ENCODE peak calls at places on chromosomes 5 and 9, in eight cellular contexts. C, N, W, G, E, L, I and S are unnamed samples.

GRCh38 chr9:130665029-130665430 is 636 bp downstream of the PRDM12 start:
- DNase-seq in C (no peak), N (no peak), W (no peak), G (no peak), E (no peak), L (no peak), I (no peak), S (no peak)

GRCh38 chr9:107827304-107827703 is 337.7 kb upstream of the KLF4 start:
- DNase-seq in C (no peak), N (no peak), W (no peak), G (no peak), E (no peak), L (no peak), I (no peak), S (no peak)

GRCh38 chr9:130018260-130018659 is 24.7 kb downstream of the FNBP1 start:
- DNase-seq in C (no peak), N (no peak), W (no peak), G (no peak), E (no peak), L (no peak), I (no peak), S (no peak)

GRCh38 chr5:67310740-67311139 is 114.1 kb upstream of the CD180 start:
- DNase-seq in C (no peak), N (no peak), W (no peak), G (no peak), E (no peak), L (no peak), I (no peak), S (no peak)

GRCh38 chr9:108582716-108583115 is 273.1 kb downstream of the ACTL7B start:
- DNase-seq in C (no peak), N (no peak), W (no peak), G (no peak), E (no peak), L (no peak), I (no peak), S (no peak)

GRCh38 chr9:129828051-129828450 is 4.1 kb upstream of the TOR1A start:
- DNase-seq in C (no peak), N (no peak), W (no peak), G (no peak), E (no peak), L (no peak), I (no peak), S (no peak)

GRCh38 chr9:124088476-124088837 is 76.9 kb downstream of the LHX2 start:
- DNase-seq in C (no peak), N (no peak), W (no peak), G (no peak), E (no peak), L (no peak), I (no peak), S (no peak)

GRCh38 chr9:129164246-129164930 is 13.7 kb downstream of the IER5L start:
- DNase-seq in C (no peak), N (no peak), W (no peak), G (no peak), E (no peak), L (no peak), I (peak; percentile 35), S (no peak)

GRCh38 chr9:123871781-123872180 is 58.1 kb downstream of the DENND1A start:
- DNase-seq in C (no peak), N (no peak), W (no peak), G (no peak), E (no peak), L (no peak), I (peak; percentile 25), S (no peak)

GRCh38 chr5:124178050-124178449 is 568.4 kb downstream of the ZNF608 start:
- DNase-seq in C (no peak), N (no peak), W (no peak), G (no peak), E (no peak), L (no peak), I (no peak), S (no peak)

GRCh38 chr5:155136451-155136850 is 122.9 kb downstream of the KIF4B start:
- DNase-seq in C (no peak), N (no peak), W (no peak), G (no peak), E (no peak), L (peak; percentile 5), I (no peak), S (no peak)

GRCh38 chr5:52502591-52502990 is 285.1 kb upstream of the ITGA1 start:
- DNase-seq in C (no peak), N (no peak), W (no peak), G (no peak), E (no peak), L (peak; percentile 6), I (no peak), S (no peak)

GRCh38 chr9:95311956-95312355 is 5.6 kb downstream of the FANCC start:
- DNase-seq in C (no peak), N (no peak), W (no peak), G (no peak), E (no peak), L (no peak), I (no peak), S (no peak)

GRCh38 chr9:128393171-128393761 is 22.1 kb downstream of the URM1 start:
- DNase-seq in C (no peak), N (no peak), W (no peak), G (no peak), E (no peak), L (peak; percentile 73), I (peak; percentile 92), S (no peak)

GRCh38 chr9:111961575-111961974 is 65.0 kb downstream of the UGCG start:
- DNase-seq in C (no peak), N (peak; percentile 86), W (no peak), G (peak; percentile 87), E (no peak), L (no peak), I (no peak), S (no peak)

GRCh38 chr9:91428927-91429351 is 5.3 kb upstream of the NFIL3 start:
- DNase-seq in C (no peak), N (no peak), W (no peak), G (no peak), E (no peak), L (no peak), I (no peak), S (no peak)